ENCODE peak calls at places on chromosomes 1 and 21, in four cellular contexts. Z, P, R and Q are unnamed samples.
A peak's percentile ranks its signal among the peaks of the same experiment; 100 is the strongest.

GRCh38 chr1:214344897-214345296 is 63.9 kb downstream of the SMYD2 start:
- DNase-seq in Z (no peak), P (no peak), R (no peak), Q (no peak)

GRCh38 chr21:41444703-41445464 is 18.8 kb downstream of the MX1 start:
- DNase-seq in Z (no peak), P (no peak), R (no peak), Q (no peak)

GRCh38 chr1:111907321-111907720 is 82.1 kb downstream of the KCND3 start:
- DNase-seq in Z (no peak), P (no peak), R (no peak), Q (no peak)

GRCh38 chr1:10724052-10724494 is 72.4 kb downstream of the CASZ1 start:
- DNase-seq in Z (peak; percentile 89), P (peak; percentile 36), R (peak; percentile 81), Q (peak; percentile 63)

GRCh38 chr1:58282623-58283022 is 263.9 kb downstream of the OMA1 start:
- DNase-seq in Z (no peak), P (no peak), R (no peak), Q (no peak)

GRCh38 chr1:4637616-4638346 is 16.6 kb upstream of the AJAP1 start:
- DNase-seq in Z (no peak), P (no peak), R (no peak), Q (no peak)

GRCh38 chr1:161020573-161021167 is at the start of gene F11R:
- DNase-seq in Z (peak; percentile 57), P (peak; percentile 75), R (peak; percentile 78), Q (no peak)

GRCh38 chr1:37861151-37861550 is 1.8 kb upstream of the MTF1 start:
- DNase-seq in Z (no peak), P (no peak), R (no peak), Q (no peak)

GRCh38 chr1:232143315-232143886 is 486.5 kb downstream of the SIPA1L2 start:
- DNase-seq in Z (no peak), P (no peak), R (no peak), Q (no peak)

GRCh38 chr1:39268112-39268581 is 63.7 kb downstream of the MACF1 start:
- DNase-seq in Z (peak; percentile 9), P (peak; percentile 15), R (no peak), Q (no peak)

GRCh38 chr1:95116666-95117206 is 419 bp upstream of the TLCD4 start:
- DNase-seq in Z (peak; percentile 77), P (peak; percentile 78), R (peak; percentile 78), Q (peak; percentile 52)

GRCh38 chr1:218488986-218489385 is 143.8 kb downstream of the TGFB2 start:
- DNase-seq in Z (no peak), P (no peak), R (no peak), Q (no peak)

GRCh38 chr1:7046314-7046713 is 261.1 kb downstream of the CAMTA1 start:
- DNase-seq in Z (no peak), P (peak; percentile 5), R (no peak), Q (no peak)

GRCh38 chr21:26946744-26947446 is 20.0 kb downstream of the ADAMTS5 start:
- DNase-seq in Z (no peak), P (no peak), R (no peak), Q (no peak)

GRCh38 chr21:41009398-41010177 is 158.4 kb upstream of the BACE2 start:
- DNase-seq in Z (no peak), P (no peak), R (no peak), Q (no peak)

GRCh38 chr1:218526198-218526580 is 181.1 kb downstream of the TGFB2 start:
- DNase-seq in Z (no peak), P (no peak), R (no peak), Q (no peak)

GRCh38 chr1:26032636-26033357 is 11.2 kb downstream of the EXTL1 start:
- DNase-seq in Z (no peak), P (no peak), R (no peak), Q (no peak)

GRCh38 chr1:53069663-53070327 is 7.8 kb downstream of the PODN start:
- DNase-seq in Z (no peak), P (no peak), R (peak; percentile 63), Q (peak; percentile 13)

GRCh38 chr1:179081696-179082307 is at the start of gene TOR3A:
- DNase-seq in Z (peak; percentile 93), P (peak; percentile 91), R (peak; percentile 96), Q (peak; percentile 92)

GRCh38 chr1:21665711-21666571 is 3.2 kb downstream of the RAP1GAP start:
- DNase-seq in Z (no peak), P (no peak), R (peak; percentile 62), Q (peak; percentile 69)

GRCh38 chr1:205714190-205714905 is 34.0 kb upstream of the SLC45A3 start:
- DNase-seq in Z (no peak), P (no peak), R (no peak), Q (no peak)

GRCh38 chr1:198638894-198639319 is at the start of gene PTPRC:
- DNase-seq in Z (no peak), P (peak; percentile 51), R (no peak), Q (no peak)

GRCh38 chr1:3788756-3789420 is 7.4 kb downstream of the LRRC47 start:
- DNase-seq in Z (no peak), P (no peak), R (peak; percentile 64), Q (no peak)

GRCh38 chr1:25821630-25822091 is 1.9 kb downstream of the MTFR1L start:
- DNase-seq in Z (no peak), P (no peak), R (no peak), Q (no peak)

GRCh38 chr1:44290250-44291094 is 64.6 kb downstream of the ERI3 start:
- DNase-seq in Z (no peak), P (no peak), R (no peak), Q (no peak)

GRCh38 chr21:36917487-36918158 is 48.8 kb downstream of the HLCS start:
- DNase-seq in Z (peak; percentile 64), P (peak; percentile 34), R (no peak), Q (no peak)

GRCh38 chr1:9652379-9653194 is 1.1 kb downstream of the PIK3CD start:
- DNase-seq in Z (no peak), P (peak; percentile 39), R (peak; percentile 77), Q (peak; percentile 35)

GRCh38 chr1:155254714-155255242 is 505 bp downstream of the ENTREP3 start:
- DNase-seq in Z (no peak), P (no peak), R (peak; percentile 88), Q (no peak)

GRCh38 chr1:65795311-65795710 is 2.6 kb downstream of the PDE4B start:
- DNase-seq in Z (no peak), P (no peak), R (no peak), Q (no peak)

GRCh38 chr1:33607444-33608005 is 135.1 kb downstream of the ZSCAN20 start:
- DNase-seq in Z (no peak), P (no peak), R (no peak), Q (no peak)

GRCh38 chr1:246528933-246529731 is 22.1 kb upstream of the SMYD3 start:
- DNase-seq in Z (no peak), P (no peak), R (no peak), Q (no peak)
- H3K9me3 ChIP-seq in Z (no peaks in the 10 kb centered on the region), P (no peaks in the 10 kb centered on the region), R (peaks cover 3% of the 10 kb centered on the region), Q (peaks cover 12% of the 10 kb centered on the region)

DNA sequence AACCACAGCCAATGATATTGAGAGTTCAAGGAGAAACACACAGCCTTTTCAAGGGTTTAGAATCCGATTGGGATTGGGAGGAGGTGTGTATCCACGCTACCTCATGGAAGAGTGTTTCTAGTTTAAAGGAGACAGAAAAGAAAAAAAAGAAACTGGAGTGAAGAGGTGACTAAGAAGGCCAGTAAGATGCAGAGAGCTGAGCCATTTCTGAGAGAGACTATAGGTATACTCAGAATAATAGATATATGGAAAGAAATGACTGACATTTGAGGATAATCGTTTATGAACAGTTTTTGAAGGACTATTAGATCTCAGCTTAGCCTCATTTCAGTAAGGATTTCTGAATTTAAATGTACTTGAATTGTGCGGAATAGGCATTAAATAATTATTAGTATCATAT is 42.8 kb downstream of the LRRC8C start:
- DNase-seq in Z (no peak), P (no peak), R (no peak), Q (no peak)
- H3K9me3 ChIP-seq in Z (no peaks in the 10 kb centered on the region), P (no peaks in the 10 kb centered on the region), R (no peaks in the 10 kb centered on the region), Q (no peaks in the 10 kb centered on the region)

DNA sequence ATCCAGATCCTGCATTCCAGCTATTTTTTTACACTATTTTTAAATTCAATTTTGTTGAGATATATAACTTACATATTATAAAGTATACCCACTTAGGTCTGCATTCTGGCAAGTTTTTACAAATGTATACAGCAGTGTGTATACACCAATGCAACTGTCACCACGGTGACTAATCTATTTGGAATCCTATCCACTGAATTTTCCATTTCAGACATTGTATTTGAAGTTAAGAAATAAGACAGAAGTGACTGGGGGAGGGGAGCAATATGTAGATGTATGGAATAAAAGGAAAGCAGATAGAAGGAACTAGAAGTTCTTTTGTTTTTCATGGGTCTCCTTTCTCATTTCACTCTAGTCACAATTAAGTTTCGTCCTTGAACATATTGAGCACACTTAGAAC is 431.5 kb upstream of the CHRM3 start:
- DNase-seq in Z (no peak), P (no peak), R (no peak), Q (no peak)
- H3K9me3 ChIP-seq in Z (no peaks in the 10 kb centered on the region), P (no peaks in the 10 kb centered on the region), R (no peaks in the 10 kb centered on the region), Q (no peaks in the 10 kb centered on the region)

DNA sequence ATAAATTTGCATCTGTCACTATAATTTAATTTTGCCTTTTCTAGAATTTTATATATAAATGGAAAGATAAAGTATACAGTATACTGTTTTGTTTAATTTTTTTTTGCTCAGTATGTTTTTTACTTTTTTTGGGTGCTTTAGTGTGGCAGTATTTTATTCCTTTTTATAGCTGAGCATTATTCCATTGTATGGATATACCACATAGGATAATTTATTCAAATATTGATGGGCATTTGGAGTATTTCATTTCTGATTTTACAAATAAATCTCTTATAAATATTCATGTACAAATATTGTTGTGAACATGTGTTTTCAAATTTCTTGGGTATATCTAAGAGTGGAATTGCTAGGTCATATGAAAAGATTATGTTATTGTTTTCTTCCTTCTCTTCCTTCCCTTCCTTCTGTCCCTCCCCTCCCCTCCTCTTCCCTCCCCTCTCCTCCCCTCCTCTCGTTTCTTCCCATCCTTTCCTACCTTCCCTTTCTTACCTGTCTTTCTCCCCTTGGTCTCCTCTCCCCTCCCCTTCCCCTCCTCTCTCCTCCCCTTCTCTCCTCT is 18.5 kb downstream of the SLC35A3 start:
- DNase-seq in Z (no peak), P (no peak), R (no peak), Q (no peak)
- H3K9me3 ChIP-seq in Z (no peaks in the 10 kb centered on the region), P (no peaks in the 10 kb centered on the region), R (peaks cover 2% of the 10 kb centered on the region), Q (peaks cover 34% of the 10 kb centered on the region)

DNA sequence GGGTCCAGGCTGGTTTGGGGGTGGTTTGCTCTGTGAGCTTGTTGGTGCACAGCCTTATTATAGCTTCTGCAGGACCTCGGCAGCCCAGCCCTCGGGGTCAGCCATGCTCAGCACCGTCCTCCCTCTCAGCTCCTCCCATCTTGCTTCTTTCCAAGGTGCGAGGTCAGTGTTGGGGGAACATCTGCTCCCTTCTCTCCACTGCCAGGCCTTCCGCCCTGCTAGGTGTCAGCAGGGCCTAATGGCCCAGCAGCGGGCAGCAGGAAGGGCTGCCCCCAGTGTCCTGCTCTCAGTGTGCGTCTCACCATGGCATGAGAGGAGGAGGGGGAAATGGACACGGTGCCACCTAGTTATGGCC is 36.5 kb upstream of the LRRC3 start:
- DNase-seq in Z (no peak), P (no peak), R (peak; percentile 66), Q (peak; percentile 4)
- H3K9me3 ChIP-seq in Z (no peaks in the 10 kb centered on the region), P (no peaks in the 10 kb centered on the region), R (no peaks in the 10 kb centered on the region), Q (no peaks in the 10 kb centered on the region)

DNA sequence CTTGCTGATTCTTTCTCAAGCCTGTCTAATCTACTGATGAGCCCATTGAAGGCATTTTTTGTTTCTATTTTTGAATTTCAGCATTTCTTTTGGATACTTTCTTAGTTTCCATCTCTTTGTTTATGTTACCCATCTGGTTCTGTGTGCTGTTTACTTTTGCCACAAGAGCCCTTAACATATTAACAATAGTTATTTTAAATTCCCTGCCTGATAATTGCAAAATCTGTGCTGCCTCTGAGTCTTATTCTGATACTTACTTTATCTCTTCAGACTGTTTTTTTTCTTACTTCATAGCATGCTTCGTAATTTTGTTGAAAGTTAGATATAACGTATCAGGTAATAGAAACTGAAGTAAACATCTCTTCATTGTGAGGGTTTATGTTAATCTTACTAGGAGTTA is 75.8 kb upstream of the ZRANB2 start:
- DNase-seq in Z (no peak), P (no peak), R (no peak), Q (no peak)
- H3K9me3 ChIP-seq in Z (no peaks in the 10 kb centered on the region), P (no peaks in the 10 kb centered on the region), R (peaks cover 2% of the 10 kb centered on the region), Q (peaks cover 20% of the 10 kb centered on the region)